ENCODE peak calls at places on chromosome 21, in seven cellular contexts. I is PC-3; O is cardiac muscle cell; G is sigmoid colon; R is AG04450; X is small intestine; E is CD4-positive, CD25-positive, alpha-beta regulatory T cell. D is an unnamed sample.

GRCh38 chr21:29771491-29772066 is 168.2 kb downstream of the GRIK1 start:
- DNase-seq in R (no peak), I (no peak), O (no peak), G (no peak), X (no peak), E (no peak), D (no peak)

GRCh38 chr21:40386301-40386911 is 460.6 kb downstream of the DSCAM start:
- DNase-seq in R (no peak), O (peak; percentile 2), G (no peak), I (peak; percentile 49), E (no peak), X (peak; percentile 32), D (peak; percentile 52)

GRCh38 chr21:35981514-35982070 is 78.7 kb downstream of the SETD4 start:
- DNase-seq in R (no peak), G (no peak), O (peak; percentile 17), E (no peak), I (no peak), X (no peak), D (no peak)

GRCh38 chr21:32083175-32083574 is 195.7 kb downstream of the MIS18A start:
- DNase-seq in R (no peak), I (no peak), G (no peak), X (no peak), O (peak; percentile 12), E (no peak), D (no peak)

GRCh38 chr21:15300131-15300530 is 235.3 kb upstream of the NRIP1 start:
- DNase-seq in G (no peak), O (no peak), I (no peak), E (no peak), X (no peak), R (no peak), D (no peak)

GRCh38 chr21:22342855-22343254 is 1344.6 kb downstream of the NCAM2 start:
- DNase-seq in X (no peak), E (no peak), R (no peak), O (no peak), G (no peak), I (no peak), D (no peak)

GRCh38 chr21:28025111-28025510 is 967.6 kb downstream of the LTN1 start:
- DNase-seq in X (no peak), R (no peak), G (no peak), I (no peak), E (no peak), O (no peak), D (no peak)

GRCh38 chr21:35254006-35254751 is 205.1 kb upstream of the RUNX1 start:
- DNase-seq in I (peak; percentile 68), G (no peak), E (no peak), R (peak; percentile 60), O (peak; percentile 88), X (peak; percentile 56), D (no peak)

GRCh38 chr21:38984982-38985422 is 179.3 kb downstream of the ETS2 start:
- DNase-seq in O (peak; percentile 90), I (no peak), R (no peak), E (no peak), G (no peak), X (no peak), D (no peak)
- H3K27ac ChIP-seq in O (no peak overlapping the region), I (no peak overlapping the region), R (peak overlapping the region; percentile 78), E (no peak overlapping the region), G (peak overlapping the region; percentile 79), X (no peak overlapping the region), D (no peak overlapping the region)

GRCh38 chr21:42041711-42042110 is 29.4 kb upstream of the UMODL1 start:
- DNase-seq in R (no peak), E (no peak), G (no peak), O (no peak), X (no peak), I (no peak), D (no peak)

GRCh38 chr21:42039911-42040351 is 29.8 kb upstream of the ZBTB21 start:
- DNase-seq in O (peak; percentile 82), R (peak; percentile 93), I (no peak), E (no peak), X (no peak), G (no peak), D (peak; percentile 78)

GRCh38 chr21:42041246-42041645 is 29.9 kb upstream of the UMODL1 start:
- DNase-seq in X (no peak), O (no peak), E (no peak), R (no peak), I (no peak), G (no peak), D (peak; percentile 40)

GRCh38 chr21:42039470-42039901 is 29.3 kb upstream of the ZBTB21 start:
- DNase-seq in X (no peak), G (peak; percentile 63), O (peak; percentile 64), I (peak; percentile 49), R (no peak), E (no peak), D (no peak)

DNA sequence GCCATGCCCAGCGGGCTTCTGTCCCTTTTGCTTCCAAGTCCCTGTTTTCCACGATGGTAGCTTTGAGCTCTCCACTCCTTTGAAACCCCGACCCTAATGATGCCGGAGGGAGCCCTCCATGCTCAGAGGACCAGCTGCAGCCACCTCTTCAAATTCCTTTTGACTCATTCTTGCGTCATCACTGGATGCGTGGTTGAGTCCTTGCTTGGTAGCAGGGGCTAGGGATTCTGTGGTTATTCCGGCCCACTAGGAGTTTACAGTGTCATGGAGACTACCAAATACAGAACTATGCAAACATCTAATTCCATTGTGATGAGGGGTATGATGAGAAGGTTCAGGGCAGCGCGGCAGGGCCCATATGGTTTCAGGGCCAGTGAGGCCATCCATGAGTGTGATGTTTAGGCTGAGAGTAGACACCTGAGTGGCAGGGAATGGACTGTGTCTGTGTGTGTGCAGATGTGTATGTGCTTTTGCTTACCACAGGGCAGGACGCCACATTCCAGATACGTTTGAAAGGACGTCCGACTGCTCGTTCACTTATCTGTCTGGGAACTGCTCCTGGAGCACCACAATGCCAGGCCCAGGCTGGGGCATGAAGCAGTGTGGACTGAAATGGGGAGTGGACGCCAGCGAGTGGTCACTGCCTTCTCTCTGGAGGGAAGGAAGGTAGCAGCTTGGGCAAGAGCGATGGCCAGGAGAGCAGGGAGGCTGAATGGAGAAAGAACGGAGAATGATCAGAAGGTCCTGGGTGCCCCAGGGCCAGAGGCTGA is 30.4 kb upstream of the ZBTB21 start:
- DNase-seq in R (peak; percentile 100), I (peak; percentile 99), X (no peak), G (peak; percentile 74), O (peak; percentile 97), E (no peak), D (no peak)
- H3K27ac ChIP-seq in R (peak overlapping the region; percentile 100), I (peak overlapping the region; percentile 85), X (no peak overlapping the region), G (peak overlapping the region; percentile 73), O (no peak overlapping the region), E (no peak overlapping the region), D (peak overlapping the region; percentile 32)

GRCh38 chr21:45362077-45362747 is 42.8 kb upstream of the COL18A1 start:
- DNase-seq in G (no peak), X (no peak), O (no peak), I (no peak), E (no peak), R (no peak), D (no peak)
- H3K27ac ChIP-seq in G (peak overlapping the region; percentile 89), X (no peak overlapping the region), O (no peak overlapping the region), I (no peak overlapping the region), E (no peak overlapping the region), R (no peak overlapping the region), D (no peak overlapping the region)

GRCh38 chr21:25660233-25660632 is 21.2 kb downstream of the JAM2 start:
- DNase-seq in E (no peak), R (no peak), O (no peak), I (no peak), G (no peak), X (no peak), D (no peak)
- H3K27ac ChIP-seq in E (no peak overlapping the region), R (no peak overlapping the region), O (no peak overlapping the region), I (no peak overlapping the region), G (no peak overlapping the region), X (no peak overlapping the region), D (no peak overlapping the region)

DNA sequence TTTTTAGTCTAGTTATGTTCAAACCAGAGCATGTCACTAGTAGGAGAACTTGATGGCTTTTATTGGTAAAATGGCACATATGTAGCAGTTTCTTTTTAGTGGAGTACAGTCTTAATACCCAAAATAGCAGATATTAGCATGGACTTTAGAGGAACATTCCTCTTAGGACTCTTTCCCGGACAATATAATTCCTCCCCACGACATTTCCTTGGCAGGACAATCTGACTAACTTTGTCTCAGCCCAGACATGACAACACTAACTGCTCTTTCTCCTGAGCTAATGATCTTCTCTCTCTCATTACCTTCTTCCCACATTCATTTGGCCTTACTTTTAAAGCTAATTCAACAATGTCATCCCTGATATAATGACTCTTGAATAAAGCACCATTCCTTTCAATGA is 62.5 kb downstream of the ADAMTS1 start:
- DNase-seq in O (no peak), X (no peak), E (no peak), G (no peak), R (no peak), I (no peak), D (no peak)
- H3K27ac ChIP-seq in O (no peak overlapping the region), X (no peak overlapping the region), E (no peak overlapping the region), G (peak overlapping the region; percentile 72), R (no peak overlapping the region), I (no peak overlapping the region), D (peak overlapping the region; percentile 51)

GRCh38 chr21:44881586-44881939 is 8.1 kb upstream of the PTTG1IP start:
- DNase-seq in E (no peak), G (peak; percentile 59), R (no peak), X (no peak), O (no peak), I (no peak), D (peak; percentile 40)
- H3K27ac ChIP-seq in E (no peak overlapping the region), G (peak overlapping the region; percentile 47), R (no peak overlapping the region), X (no peak overlapping the region), O (no peak overlapping the region), I (peak overlapping the region; percentile 22), D (no peak overlapping the region)

DNA sequence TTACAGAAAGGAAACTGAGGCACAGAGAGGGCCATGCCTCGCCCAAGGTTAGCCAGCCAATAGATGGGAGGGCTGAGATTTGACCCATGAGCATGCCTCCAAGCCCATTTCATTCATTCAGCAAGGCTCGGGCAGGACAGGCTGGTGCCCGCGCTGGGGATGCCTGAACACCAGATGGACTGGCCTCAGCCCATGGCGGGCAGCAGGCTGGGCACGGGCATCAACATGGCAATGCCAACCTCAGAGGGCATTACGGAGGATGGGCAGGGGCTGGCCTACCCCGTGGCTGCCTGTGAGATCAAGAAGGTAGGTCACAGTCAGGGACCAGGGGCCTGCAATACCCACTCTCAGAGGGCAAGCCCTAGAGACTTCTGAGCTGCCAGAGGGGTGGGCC is 4.6 kb downstream of the CFAP410 start:
- DNase-seq in O (no peak), I (no peak), X (no peak), R (no peak), G (no peak), E (no peak), D (no peak)
- H3K27ac ChIP-seq in O (no peak overlapping the region), I (no peak overlapping the region), X (no peak overlapping the region), R (no peak overlapping the region), G (no peak overlapping the region), E (no peak overlapping the region), D (no peak overlapping the region)

GRCh38 chr21:42068256-42068545 is 2.9 kb upstream of the UMODL1 start:
- DNase-seq in I (no peak), G (no peak), X (no peak), O (no peak), E (no peak), R (no peak), D (no peak)
- H3K27ac ChIP-seq in I (no peak overlapping the region), G (no peak overlapping the region), X (no peak overlapping the region), O (no peak overlapping the region), E (no peak overlapping the region), R (no peak overlapping the region), D (no peak overlapping the region)

GRCh38 chr21:38500073-38500472 is 1.8 kb upstream of the ERG start:
- DNase-seq in R (no peak), E (no peak), I (no peak), O (no peak), G (no peak), X (no peak), D (no peak)
- H3K27ac ChIP-seq in R (no peak overlapping the region), E (no peak overlapping the region), I (no peak overlapping the region), O (no peak overlapping the region), G (peak overlapping the region; percentile 24), X (no peak overlapping the region), D (peak overlapping the region; percentile 2)

GRCh38 chr21:34113842-34114241 is 40.5 kb downstream of the MRPS6 start:
- DNase-seq in E (no peak), O (no peak), G (no peak), X (no peak), I (no peak), R (no peak), D (no peak)
- H3K27ac ChIP-seq in E (no peak overlapping the region), O (peak overlapping the region; percentile 49), G (no peak overlapping the region), X (no peak overlapping the region), I (no peak overlapping the region), R (no peak overlapping the region), D (no peak overlapping the region)